ENCODE peak calls at places on chromosomes 1 and 21, in four cellular contexts. One of them, this sample, is unnamed.

GRCh38 chr1:2803931-2804627 is 2.6 kb upstream of the TTC34 start:
- DNase-seq in CD8-positive, alpha-beta T cell: no peak
- DNase-seq in upper lobe of right lung: peak; percentile 57
- DNase-seq in pancreas: peak; percentile 44
- DNase-seq in this sample: peak; percentile 41

GRCh38 chr1:20192364-20192763 is 6.0 kb upstream of the PLA2G2C start:
- DNase-seq in upper lobe of right lung: no peak
- DNase-seq in pancreas: no peak
- DNase-seq in CD8-positive, alpha-beta T cell: no peak
- DNase-seq in this sample: no peak

GRCh38 chr21:44345495-44345894 is 6.3 kb upstream of the CFAP410 start:
- DNase-seq in upper lobe of right lung: no peak
- DNase-seq in pancreas: no peak
- DNase-seq in CD8-positive, alpha-beta T cell: no peak
- DNase-seq in this sample: no peak

GRCh38 chr1:175742790-175743459 is 470 bp downstream of the TNR start:
- DNase-seq in upper lobe of right lung: no peak
- DNase-seq in pancreas: no peak
- DNase-seq in CD8-positive, alpha-beta T cell: no peak
- DNase-seq in this sample: no peak

GRCh38 chr1:53964109-53964508 is 18.0 kb downstream of the LRRC42 start:
- DNase-seq in pancreas: no peak
- DNase-seq in CD8-positive, alpha-beta T cell: no peak
- DNase-seq in upper lobe of right lung: no peak
- DNase-seq in this sample: no peak

GRCh38 chr1:17768651-17769241 is 13.6 kb downstream of the ACTL8 start:
- DNase-seq in pancreas: no peak
- DNase-seq in CD8-positive, alpha-beta T cell: no peak
- DNase-seq in upper lobe of right lung: no peak
- DNase-seq in this sample: no peak

GRCh38 chr1:93081716-93082115 is 2.6 kb downstream of the MTF2 start:
- DNase-seq in CD8-positive, alpha-beta T cell: no peak
- DNase-seq in pancreas: no peak
- DNase-seq in upper lobe of right lung: no peak
- DNase-seq in this sample: no peak

GRCh38 chr1:55579332-55579996 is 364.3 kb upstream of the USP24 start:
- DNase-seq in CD8-positive, alpha-beta T cell: no peak
- DNase-seq in upper lobe of right lung: no peak
- DNase-seq in pancreas: no peak
- DNase-seq in this sample: no peak

GRCh38 chr1:220113136-220113695 is 19.3 kb downstream of the IARS2 start:
- DNase-seq in CD8-positive, alpha-beta T cell: peak; percentile 17
- DNase-seq in pancreas: no peak
- DNase-seq in upper lobe of right lung: no peak
- DNase-seq in this sample: no peak

GRCh38 chr1:181038399-181038873 is 4.7 kb downstream of the MR1 start:
- DNase-seq in upper lobe of right lung: no peak
- DNase-seq in CD8-positive, alpha-beta T cell: peak; percentile 55
- DNase-seq in pancreas: no peak
- DNase-seq in this sample: peak; percentile 72

GRCh38 chr1:206469933-206470691 is at the start of gene IKBKE:
- DNase-seq in upper lobe of right lung: peak; percentile 74
- DNase-seq in pancreas: no peak
- DNase-seq in CD8-positive, alpha-beta T cell: peak; percentile 50
- DNase-seq in this sample: peak; percentile 75

GRCh38 chr1:19758227-19758830 is 41.4 kb downstream of the TMCO4 start:
- DNase-seq in pancreas: no peak
- DNase-seq in upper lobe of right lung: peak; percentile 21
- DNase-seq in CD8-positive, alpha-beta T cell: no peak
- DNase-seq in this sample: no peak

GRCh38 chr1:192959657-192960186 is 99.4 kb downstream of the UCHL5 start:
- DNase-seq in pancreas: no peak
- DNase-seq in upper lobe of right lung: no peak
- DNase-seq in CD8-positive, alpha-beta T cell: no peak
- DNase-seq in this sample: no peak

GRCh38 chr1:52928083-52928404 is 968 bp downstream of the SCP2 start:
- DNase-seq in upper lobe of right lung: no peak
- DNase-seq in pancreas: no peak
- DNase-seq in CD8-positive, alpha-beta T cell: no peak
- DNase-seq in this sample: no peak

GRCh38 chr1:97832490-97832889 is 88.3 kb downstream of the DPYD start:
- DNase-seq in CD8-positive, alpha-beta T cell: no peak
- DNase-seq in upper lobe of right lung: no peak
- DNase-seq in pancreas: no peak
- DNase-seq in this sample: no peak

GRCh38 chr1:183173828-183174227 is 12.2 kb upstream of the LAMC2 start:
- DNase-seq in pancreas: no peak
- DNase-seq in upper lobe of right lung: no peak
- DNase-seq in CD8-positive, alpha-beta T cell: no peak
- DNase-seq in this sample: no peak

GRCh38 chr1:40799351-40799867 is 15.8 kb downstream of the KCNQ4 start:
- DNase-seq in upper lobe of right lung: no peak
- DNase-seq in CD8-positive, alpha-beta T cell: no peak
- DNase-seq in pancreas: no peak
- DNase-seq in this sample: no peak

GRCh38 chr1:97820470-97821188 is 100.2 kb downstream of the DPYD start:
- DNase-seq in upper lobe of right lung: no peak
- DNase-seq in CD8-positive, alpha-beta T cell: no peak
- DNase-seq in pancreas: no peak
- DNase-seq in this sample: no peak

GRCh38 chr1:100462291-100463040 is 75.5 kb upstream of the GPR88 start:
- DNase-seq in upper lobe of right lung: no peak
- DNase-seq in pancreas: no peak
- DNase-seq in CD8-positive, alpha-beta T cell: no peak
- DNase-seq in this sample: no peak

GRCh38 chr1:230381049-230381467 is 45.1 kb downstream of the PGBD5 start:
- DNase-seq in upper lobe of right lung: no peak
- DNase-seq in CD8-positive, alpha-beta T cell: no peak
- DNase-seq in pancreas: no peak
- DNase-seq in this sample: no peak

GRCh38 chr21:45457161-45457831 is 52.3 kb downstream of the COL18A1 start:
- DNase-seq in upper lobe of right lung: no peak
- DNase-seq in CD8-positive, alpha-beta T cell: no peak
- DNase-seq in pancreas: no peak
- DNase-seq in this sample: no peak

GRCh38 chr1:15020943-15021745 is 132.4 kb upstream of the TMEM51 start:
- DNase-seq in upper lobe of right lung: no peak
- DNase-seq in pancreas: no peak
- DNase-seq in CD8-positive, alpha-beta T cell: no peak
- DNase-seq in this sample: no peak

GRCh38 chr1:73065585-73065984 is 783.2 kb upstream of the NEGR1 start:
- DNase-seq in CD8-positive, alpha-beta T cell: no peak
- DNase-seq in upper lobe of right lung: no peak
- DNase-seq in pancreas: no peak
- DNase-seq in this sample: no peak

GRCh38 chr1:233982827-233983518 is 78.5 kb downstream of the SLC35F3 start:
- DNase-seq in CD8-positive, alpha-beta T cell: no peak
- DNase-seq in upper lobe of right lung: no peak
- DNase-seq in pancreas: no peak
- DNase-seq in this sample: no peak

GRCh38 chr1:36525166-36525565 is 42.5 kb upstream of the CSF3R start:
- DNase-seq in pancreas: no peak
- DNase-seq in upper lobe of right lung: no peak
- DNase-seq in CD8-positive, alpha-beta T cell: no peak
- DNase-seq in this sample: peak; percentile 13

GRCh38 chr1:30697977-30698376 is 25.4 kb downstream of the MATN1 start:
- DNase-seq in upper lobe of right lung: peak; percentile 41
- DNase-seq in CD8-positive, alpha-beta T cell: no peak
- DNase-seq in pancreas: no peak
- DNase-seq in this sample: no peak

GRCh38 chr1:30697571-30697970 is 25.8 kb downstream of the MATN1 start:
- DNase-seq in CD8-positive, alpha-beta T cell: no peak
- DNase-seq in pancreas: peak; percentile 52
- DNase-seq in upper lobe of right lung: no peak
- DNase-seq in this sample: no peak

GRCh38 chr1:30696831-30697230 is 26.6 kb downstream of the MATN1 start:
- DNase-seq in CD8-positive, alpha-beta T cell: no peak
- DNase-seq in upper lobe of right lung: no peak
- DNase-seq in pancreas: peak; percentile 24
- DNase-seq in this sample: no peak

GRCh38 chr1:30699762-30700161 is 23.6 kb downstream of the MATN1 start:
- DNase-seq in CD8-positive, alpha-beta T cell: no peak
- DNase-seq in pancreas: no peak
- DNase-seq in upper lobe of right lung: no peak
- DNase-seq in this sample: no peak

GRCh38 chr1:30698401-30698981 is 24.9 kb downstream of the MATN1 start:
- DNase-seq in CD8-positive, alpha-beta T cell: no peak
- DNase-seq in pancreas: peak; percentile 45
- DNase-seq in upper lobe of right lung: peak; percentile 61
- DNase-seq in this sample: no peak
- TF ChIP-seq CTCF in CD8-positive, alpha-beta T cell: no peak
- TF ChIP-seq CTCF in pancreas: no peak
- TF ChIP-seq CTCF in upper lobe of right lung: no peak
- TF ChIP-seq CTCF in this sample: no peak

GRCh38 chr1:24155011-24155782 is 12.3 kb upstream of the IL22RA1 start:
- DNase-seq in upper lobe of right lung: no peak
- DNase-seq in pancreas: peak; percentile 78
- DNase-seq in CD8-positive, alpha-beta T cell: no peak
- DNase-seq in this sample: no peak
- TF ChIP-seq CTCF in upper lobe of right lung: peak; percentile 19
- TF ChIP-seq CTCF in pancreas: peak; percentile 16
- TF ChIP-seq CTCF in CD8-positive, alpha-beta T cell: no peak
- TF ChIP-seq CTCF in this sample: no peak

GRCh38 chr1:37763791-37764741 is 854 bp downstream of the EPHA10 start:
- DNase-seq in pancreas: peak; percentile 68
- DNase-seq in CD8-positive, alpha-beta T cell: peak; percentile 25
- DNase-seq in upper lobe of right lung: no peak
- DNase-seq in this sample: no peak

GRCh38 chr1:37764888-37765441 is at the start of gene EPHA10:
- DNase-seq in CD8-positive, alpha-beta T cell: no peak
- DNase-seq in upper lobe of right lung: no peak
- DNase-seq in pancreas: no peak
- DNase-seq in this sample: no peak

GRCh38 chr1:37767488-37767887 is 2.6 kb upstream of the EPHA10 start:
- DNase-seq in upper lobe of right lung: no peak
- DNase-seq in CD8-positive, alpha-beta T cell: no peak
- DNase-seq in pancreas: no peak
- DNase-seq in this sample: no peak

GRCh38 chr1:37762516-37762915 is 2.4 kb downstream of the EPHA10 start:
- DNase-seq in pancreas: no peak
- DNase-seq in CD8-positive, alpha-beta T cell: no peak
- DNase-seq in upper lobe of right lung: no peak
- DNase-seq in this sample: no peak

DNA sequence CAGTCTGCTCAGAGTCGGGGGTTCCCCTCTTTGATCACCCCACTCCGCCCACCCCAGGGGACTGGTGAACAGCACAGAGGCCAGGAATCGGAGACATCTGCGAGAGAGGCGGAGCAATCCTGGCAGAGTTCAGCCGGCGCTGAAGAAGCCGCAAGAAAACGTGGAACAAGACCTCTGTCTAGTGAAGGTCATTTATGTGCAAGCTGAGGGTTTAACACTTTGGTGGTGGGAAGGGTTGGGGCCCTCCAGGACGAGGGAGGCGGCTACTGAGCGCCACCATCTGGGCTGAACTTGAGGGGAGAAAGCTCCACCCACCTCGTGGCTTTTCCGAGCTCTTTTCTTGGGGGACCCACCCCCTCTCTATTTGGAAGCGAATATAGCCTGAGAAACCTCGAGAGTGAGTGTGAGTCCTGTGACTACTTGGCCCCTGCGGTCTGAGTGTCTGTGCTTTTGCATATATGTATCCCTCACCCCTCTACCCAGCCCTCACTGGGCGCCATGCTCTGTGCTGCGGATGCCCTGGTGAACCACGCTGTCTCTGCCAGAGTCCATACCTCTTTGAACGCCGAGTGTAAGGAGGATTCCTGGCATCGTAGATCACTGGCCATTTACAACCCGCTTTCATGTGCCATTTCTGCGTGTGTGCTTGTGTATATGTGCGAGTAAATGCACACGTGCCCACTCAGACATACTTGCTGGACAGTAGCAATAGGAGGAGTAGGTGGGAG is 1.2 kb upstream of the EPHA10 start:
- DNase-seq in upper lobe of right lung: no peak
- DNase-seq in CD8-positive, alpha-beta T cell: no peak
- DNase-seq in pancreas: no peak
- DNase-seq in this sample: no peak
- TF ChIP-seq CTCF in upper lobe of right lung: no peak
- TF ChIP-seq CTCF in CD8-positive, alpha-beta T cell: no peak
- TF ChIP-seq CTCF in pancreas: no peak
- TF ChIP-seq CTCF in this sample: no peak

DNA sequence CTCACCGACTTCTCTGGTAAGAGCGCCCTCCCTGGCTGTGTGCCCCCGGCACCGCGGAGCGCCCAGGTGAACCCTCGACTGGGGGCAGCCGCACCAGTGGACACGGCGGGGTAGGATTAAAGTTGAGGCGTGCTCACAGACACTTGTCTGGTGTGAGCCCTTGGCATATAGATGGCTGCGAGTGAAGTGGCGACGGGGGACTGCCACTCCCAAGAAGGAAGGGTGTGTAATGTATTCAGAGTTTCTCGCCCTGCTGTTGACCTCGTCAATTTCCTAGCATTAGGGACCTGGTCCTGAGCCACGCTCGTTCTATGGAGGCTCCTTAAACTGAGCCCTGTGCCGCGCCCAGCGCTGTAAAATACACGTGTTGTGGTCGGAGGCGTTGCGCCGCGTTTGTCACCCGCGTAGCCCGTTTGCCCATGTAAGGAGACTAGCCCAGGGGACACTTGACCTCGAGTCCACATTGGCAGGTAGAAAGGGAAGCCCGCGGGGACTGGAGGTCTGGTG is 545 bp downstream of the EVA1C start:
- DNase-seq in upper lobe of right lung: peak; percentile 80
- DNase-seq in CD8-positive, alpha-beta T cell: peak; percentile 44
- DNase-seq in pancreas: peak; percentile 64
- DNase-seq in this sample: no peak
- TF ChIP-seq CTCF in upper lobe of right lung: no peak
- TF ChIP-seq CTCF in CD8-positive, alpha-beta T cell: no peak
- TF ChIP-seq CTCF in pancreas: no peak
- TF ChIP-seq CTCF in this sample: no peak

GRCh38 chr1:6171546-6172124 is 8.5 kb downstream of the CHD5 start:
- DNase-seq in pancreas: no peak
- DNase-seq in CD8-positive, alpha-beta T cell: no peak
- DNase-seq in upper lobe of right lung: no peak
- DNase-seq in this sample: peak; percentile 38
- TF ChIP-seq CTCF in pancreas: no peak
- TF ChIP-seq CTCF in CD8-positive, alpha-beta T cell: no peak
- TF ChIP-seq CTCF in upper lobe of right lung: peak; percentile 6
- TF ChIP-seq CTCF in this sample: no peak

GRCh38 chr1:33354707-33355276 is 33.9 kb upstream of the A3GALT2 start:
- DNase-seq in pancreas: no peak
- DNase-seq in upper lobe of right lung: no peak
- DNase-seq in CD8-positive, alpha-beta T cell: no peak
- DNase-seq in this sample: no peak
- TF ChIP-seq CTCF in pancreas: no peak
- TF ChIP-seq CTCF in upper lobe of right lung: no peak
- TF ChIP-seq CTCF in CD8-positive, alpha-beta T cell: no peak
- TF ChIP-seq CTCF in this sample: no peak